ENCODE peak calls at places on chromosomes 2 and 18, in nine cellular contexts. G is T-helper 2 cell; K is skeletal muscle cell; M is AG04449; J is T-cell; E is activated naive CD8-positive, alpha-beta T cell treated with anti-CD3 and anti-CD28 coated beads, Interleukin-2, amount 10 ng/mL, durations not matched to agents 7 days and 5 days; Q is dorsolateral prefrontal cortex; T is AG10803; W is NCI-H82. P is an unnamed sample.
A peak's percentile ranks its signal among the peaks of the same experiment; 100 is the strongest.

GRCh38 chr2:98454073-98454472 is 9.4 kb downstream of the INPP4A start:
- DNase-seq in G (no peak), K (no peak), M (no peak), J (no peak), E (no peak), Q (no peak), T (no peak), W (no peak), P (no peak)

GRCh38 chr18:4544131-4544530 is 89.0 kb upstream of the DLGAP1 start:
- DNase-seq in G (no peak), K (no peak), M (no peak), J (no peak), E (no peak), Q (no peak), T (no peak), W (no peak), P (no peak)

GRCh38 chr2:217831306-217831705 is 171.5 kb downstream of the TNS1 start:
- DNase-seq in G (no peak), K (no peak), M (no peak), J (no peak), E (no peak), Q (no peak), T (no peak), W (no peak), P (no peak)

GRCh38 chr2:237427807-237428506 is 14.0 kb upstream of the COL6A3 start:
- DNase-seq in G (no peak), K (no peak), M (no peak), J (no peak), E (no peak), Q (no peak), T (no peak), W (no peak), P (no peak)

GRCh38 chr18:33022370-33022769 is 249.5 kb upstream of the KLHL14 start:
- DNase-seq in G (no peak), K (no peak), M (no peak), J (no peak), E (no peak), Q (no peak), T (no peak), W (no peak), P (no peak)

GRCh38 chr2:128978155-128978707 is 659.6 kb upstream of the HS6ST1 start:
- DNase-seq in G (no peak), K (no peak), M (no peak), J (no peak), E (no peak), Q (no peak), T (no peak), W (no peak), P (no peak)

GRCh38 chr2:114294814-114295213 is 147.6 kb upstream of the DPP10 start:
- DNase-seq in G (no peak), K (no peak), M (no peak), J (no peak), E (no peak), Q (no peak), T (no peak), W (peak; percentile 13), P (no peak)

GRCh38 chr18:46333371-46334199 is 229.4 kb downstream of the HAUS1 start:
- DNase-seq in G (no peak), K (no peak), M (no peak), J (no peak), E (peak; percentile 64), Q (peak; percentile 60), T (peak; percentile 5), W (peak; percentile 88), P (peak; percentile 61)

GRCh38 chr2:55718165-55719008 is 24.7 kb upstream of the PNPT1 start:
- DNase-seq in G (no peak), K (peak; percentile 21), M (peak; percentile 24), J (no peak), E (no peak), Q (no peak), T (peak; percentile 61), W (peak; percentile 92), P (no peak)

GRCh38 chr2:240960309-240960962 is 38.0 kb upstream of the SNED1 start:
- DNase-seq in G (no peak), K (peak; percentile 43), M (no peak), J (no peak), E (no peak), Q (peak; percentile 27), T (no peak), W (no peak), P (no peak)

GRCh38 chr2:40450066-40450841 is 1.6 kb downstream of the SLC8A1 start:
- DNase-seq in G (no peak), K (no peak), M (no peak), J (no peak), E (no peak), Q (no peak), T (peak; percentile 61), W (peak; percentile 79), P (no peak)

GRCh38 chr2:173467751-173468150 is 113.1 kb downstream of the CDCA7 start:
- DNase-seq in G (no peak), K (no peak), M (no peak), J (no peak), E (no peak), Q (no peak), T (no peak), W (no peak), P (no peak)

GRCh38 chr2:106555053-106555452 is 67.9 kb downstream of the CD8B2 start:
- DNase-seq in G (no peak), K (no peak), M (no peak), J (no peak), E (no peak), Q (no peak), T (no peak), W (no peak), P (no peak)

GRCh38 chr2:197391220-197391717 is 43.6 kb downstream of the SF3B1 start:
- DNase-seq in G (no peak), K (no peak), M (no peak), J (no peak), E (no peak), Q (no peak), T (no peak), W (no peak), P (no peak)

GRCh38 chr2:127107622-127107999 is 657 bp upstream of the BIN1 start:
- DNase-seq in G (no peak), K (no peak), M (no peak), J (no peak), E (no peak), Q (no peak), T (no peak), W (peak; percentile 69), P (no peak)

GRCh38 chr2:237723613-237724012 is 75.0 kb upstream of the RBM44 start:
- DNase-seq in G (no peak), K (no peak), M (no peak), J (no peak), E (no peak), Q (no peak), T (peak; percentile 44), W (peak; percentile 97), P (no peak)

GRCh38 chr2:72146357-72147302 is 1.0 kb downstream of the CYP26B1 start:
- DNase-seq in G (no peak), K (no peak), M (no peak), J (no peak), E (peak; percentile 29), Q (peak; percentile 24), T (no peak), W (no peak), P (no peak)

GRCh38 chr2:227939271-227940027 is 68.0 kb downstream of the DAW1 start:
- DNase-seq in G (no peak), K (no peak), M (no peak), J (no peak), E (no peak), Q (peak; percentile 28), T (peak; percentile 30), W (peak; percentile 82), P (peak; percentile 22)

GRCh38 chr2:160367887-160368286 is 125.7 kb downstream of the RBMS1 start:
- DNase-seq in G (no peak), K (peak; percentile 98), M (peak; percentile 97), J (no peak), E (no peak), Q (no peak), T (peak; percentile 99), W (no peak), P (no peak)

GRCh38 chr2:360124-360523 is 72.2 kb upstream of the ALKAL2 start:
- DNase-seq in G (no peak), K (no peak), M (no peak), J (no peak), E (no peak), Q (no peak), T (no peak), W (no peak), P (no peak)

GRCh38 chr2:104856086-104856972 is 2.4 kb downstream of the POU3F3 start:
- DNase-seq in G (no peak), K (no peak), M (no peak), J (no peak), E (peak; percentile 46), Q (no peak), T (no peak), W (peak; percentile 14), P (no peak)

GRCh38 chr18:76566987-76567386 is 71.9 kb upstream of the ZNF516 start:
- DNase-seq in G (no peak), K (no peak), M (no peak), J (no peak), E (no peak), Q (no peak), T (no peak), W (no peak), P (no peak)

GRCh38 chr2:5482929-5483331 is 209.3 kb upstream of the SOX11 start:
- DNase-seq in G (no peak), K (peak; percentile 6), M (no peak), J (no peak), E (no peak), Q (no peak), T (no peak), W (no peak), P (no peak)

GRCh38 chr2:189347540-189347939 is 93.7 kb upstream of the WDR75 start:
- DNase-seq in G (peak; percentile 10), K (peak; percentile 96), M (peak; percentile 85), J (no peak), E (no peak), Q (no peak), T (peak; percentile 98), W (peak; percentile 55), P (no peak)

GRCh38 chr2:69483024-69483423 is 45.8 kb upstream of the NFU1 start:
- DNase-seq in G (no peak), K (no peak), M (no peak), J (no peak), E (no peak), Q (no peak), T (no peak), W (no peak), P (no peak)

GRCh38 chr2:38239452-38239851 is 137.6 kb downstream of the ATL2 start:
- DNase-seq in G (no peak), K (no peak), M (no peak), J (no peak), E (no peak), Q (no peak), T (no peak), W (no peak), P (no peak)

GRCh38 chr2:54106631-54107454 is 8.6 kb upstream of the ACYP2 start:
- DNase-seq in G (peak; percentile 23), K (no peak), M (no peak), J (peak; percentile 31), E (no peak), Q (peak; percentile 39), T (peak; percentile 51), W (peak; percentile 68), P (peak; percentile 24)

GRCh38 chr18:60176271-60176670 is 196.3 kb downstream of the MC4R start:
- DNase-seq in G (no peak), K (no peak), M (no peak), J (no peak), E (no peak), Q (no peak), T (no peak), W (no peak), P (no peak)

GRCh38 chr2:232228332-232228731 is 150.2 kb upstream of the ALPP start:
- DNase-seq in G (no peak), K (no peak), M (no peak), J (no peak), E (no peak), Q (no peak), T (no peak), W (no peak), P (no peak)

GRCh38 chr2:239609583-239610310 is 208.9 kb upstream of the HDAC4 start:
- DNase-seq in G (peak; percentile 35), K (no peak), M (no peak), J (no peak), E (no peak), Q (no peak), T (no peak), W (no peak), P (no peak)

GRCh38 chr18:6328624-6329016 is 86.1 kb downstream of the L3MBTL4 start:
- DNase-seq in G (no peak), K (no peak), M (no peak), J (no peak), E (no peak), Q (no peak), T (no peak), W (no peak), P (no peak)